ENCODE peak calls at places on chromosomes 7 and 10, in four cellular contexts. T is PC-9, V is psoas muscle, M is fibroblast of lung. Y is an unnamed sample.
A peak's percentile ranks its signal among the peaks of the same experiment; 100 is the strongest.

GRCh38 chr7:12771378-12771877 is 84.0 kb downstream of the ARL4A start:
- DNase-seq in T (no peak), V (no peak), M (peak; percentile 91), Y (no peak)

GRCh38 chr10:48516878-48517277 is 88.0 kb downstream of the ARHGAP22 start:
- DNase-seq in T (no peak), V (no peak), M (no peak), Y (no peak)

GRCh38 chr7:28350610-28351009 is 61.7 kb upstream of the CREB5 start:
- DNase-seq in T (no peak), V (no peak), M (no peak), Y (no peak)

GRCh38 chr7:1607686-1608085 is 37.9 kb upstream of the PSMG3 start:
- DNase-seq in T (no peak), V (no peak), M (no peak), Y (peak; percentile 86)

GRCh38 chr7:37410305-37411209 is 38.1 kb downstream of the ELMO1 start:
- DNase-seq in T (no peak), V (no peak), M (no peak), Y (no peak)

GRCh38 chr10:104678658-104679057 is 37.6 kb downstream of the SORCS3 start:
- DNase-seq in T (no peak), V (no peak), M (no peak), Y (no peak)

GRCh38 chr7:143882020-143882610 is 19.9 kb downstream of the TCAF1 start:
- DNase-seq in T (no peak), V (peak; percentile 74), M (peak; percentile 68), Y (peak; percentile 61)

GRCh38 chr10:30058570-30059132 is 735 bp downstream of the JCAD start:
- DNase-seq in T (no peak), V (peak; percentile 21), M (no peak), Y (peak; percentile 79)

GRCh38 chr7:132162745-132163144 is 413.5 kb downstream of the PLXNA4 start:
- DNase-seq in T (no peak), V (no peak), M (no peak), Y (peak; percentile 83)

GRCh38 chr10:8047452-8048280 is 6.8 kb upstream of the GATA3 start:
- DNase-seq in T (no peak), V (no peak), M (no peak), Y (peak; percentile 82)

GRCh38 chr7:16083931-16084330 is 337.4 kb downstream of the CRPPA start:
- DNase-seq in T (no peak), V (no peak), M (peak; percentile 49), Y (no peak)

GRCh38 chr7:90532231-90532929 is 62.9 kb downstream of the PTTG1IP2 start:
- DNase-seq in T (no peak), V (no peak), M (no peak), Y (no peak)

GRCh38 chr7:101624246-101625000 is 4.7 kb downstream of the MYL10 start:
- DNase-seq in T (no peak), V (no peak), M (no peak), Y (peak; percentile 88)

GRCh38 chr10:73593812-73594211 is 2.7 kb upstream of the USP54 start:
- DNase-seq in T (no peak), V (no peak), M (no peak), Y (no peak)

GRCh38 chr7:44291066-44291732 is 34.2 kb downstream of the CAMK2B start:
- DNase-seq in T (no peak), V (no peak), M (peak; percentile 64), Y (peak; percentile 32)

GRCh38 chr7:36749282-36749960 is 25.1 kb upstream of the AOAH start:
- DNase-seq in T (no peak), V (no peak), M (peak; percentile 87), Y (no peak)

GRCh38 chr7:105875505-105875904 is 894 bp downstream of the ATXN7L1 start:
- DNase-seq in T (no peak), V (no peak), M (no peak), Y (no peak)

GRCh38 chr10:78416031-78416800 is 382.6 kb downstream of the RPS24 start:
- DNase-seq in T (no peak), V (no peak), M (peak; percentile 66), Y (no peak)

GRCh38 chr10:123588386-123588914 is 77.7 kb upstream of the GPR26 start:
- DNase-seq in T (no peak), V (no peak), M (no peak), Y (no peak)

DNA sequence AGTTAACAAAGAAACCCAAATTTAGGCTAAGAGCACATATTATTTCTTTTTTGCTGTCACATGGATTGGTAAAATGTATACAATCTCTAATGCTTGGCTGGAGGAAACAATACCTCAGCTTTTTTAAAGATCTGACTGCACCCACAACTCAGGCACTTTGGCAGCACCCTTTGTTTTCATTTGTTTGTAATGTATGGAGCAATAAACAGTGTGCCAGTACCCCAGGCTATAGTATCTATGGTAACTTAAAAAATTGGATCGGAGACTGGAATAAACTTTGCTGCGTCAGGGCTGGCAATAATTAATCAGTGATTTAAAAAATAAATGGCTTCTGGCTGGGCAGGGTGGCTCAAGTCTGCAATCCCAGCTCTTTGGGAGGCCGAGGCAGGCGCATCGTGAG is 27.2 kb downstream of the POLR1F start:
- DNase-seq in T (no peak), V (no peak), M (no peak), Y (no peak)
- H3K4me3 ChIP-seq in T (no peak overlapping the region), V (no peak overlapping the region), M (no peak overlapping the region), Y (no peak overlapping the region)

GRCh38 chr10:68566955-68567354 is 6.8 kb downstream of the TET1 start:
- DNase-seq in T (no peak), V (no peak), M (no peak), Y (no peak)

GRCh38 chr10:68562666-68563522 is 2.8 kb downstream of the TET1 start:
- DNase-seq in T (no peak), V (no peak), M (peak; percentile 67), Y (peak; percentile 77)

GRCh38 chr10:68561804-68562649 is 1.9 kb downstream of the TET1 start:
- DNase-seq in T (no peak), V (no peak), M (peak; percentile 36), Y (peak; percentile 79)

GRCh38 chr10:68564712-68565111 is 4.6 kb downstream of the TET1 start:
- DNase-seq in T (no peak), V (no peak), M (no peak), Y (no peak)

DNA sequence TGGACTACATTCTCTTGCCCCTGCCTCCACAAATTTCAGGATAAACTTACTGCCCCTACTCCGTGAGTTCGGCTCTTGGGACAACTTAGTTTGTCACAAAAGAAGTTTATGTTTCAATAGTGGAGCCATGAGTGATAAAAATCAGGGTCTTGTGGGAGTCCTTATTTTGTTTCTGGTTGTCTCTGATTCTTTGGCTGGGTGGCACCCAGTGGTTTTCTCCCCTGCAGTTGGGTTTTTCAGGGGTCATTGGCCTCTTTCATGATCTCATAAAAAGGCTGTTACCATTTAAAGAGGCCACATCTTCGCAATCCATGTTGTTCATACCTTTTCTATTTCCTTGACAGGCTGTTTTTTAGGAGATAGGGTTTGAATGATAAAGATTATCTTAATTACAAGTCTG is 5.5 kb downstream of the TET1 start:
- DNase-seq in T (no peak), V (no peak), M (no peak), Y (no peak)
- H3K27me3 ChIP-seq in T (peaks cover 11% of the 10 kb centered on the region), V (no peaks in the 10 kb centered on the region), M (no peaks in the 10 kb centered on the region), Y (no peaks in the 10 kb centered on the region)

GRCh38 chr7:139857791-139858190 is 28.7 kb downstream of the TBXAS1 start:
- DNase-seq in T (no peak), V (no peak), M (no peak), Y (no peak)
- H3K4me3 ChIP-seq in T (no peak overlapping the region), V (no peak overlapping the region), M (no peak overlapping the region), Y (no peak overlapping the region)

DNA sequence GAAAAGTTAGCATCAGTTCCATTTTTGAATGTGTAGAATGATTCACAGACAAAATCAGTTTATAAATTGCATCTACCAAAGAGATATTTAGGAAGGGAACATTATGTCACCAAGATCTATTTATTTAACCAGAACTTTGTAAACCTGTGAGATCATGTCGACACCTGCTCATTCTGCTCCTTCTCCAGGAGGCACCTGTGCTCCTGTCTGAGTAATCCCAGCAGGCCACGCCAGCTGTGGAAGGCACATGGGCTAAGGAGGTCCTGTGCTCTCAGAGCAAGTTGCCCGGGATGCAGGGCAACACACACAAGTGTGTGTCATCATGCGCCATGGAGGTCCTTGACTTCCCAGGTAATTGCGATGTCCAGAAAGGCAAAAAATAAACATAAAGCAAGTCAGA is 45.5 kb upstream of the ADARB2 start:
- DNase-seq in T (no peak), V (no peak), M (no peak), Y (no peak)
- H3K27me3 ChIP-seq in T (peaks cover 21% of the 10 kb centered on the region), V (no peaks in the 10 kb centered on the region), M (no peaks in the 10 kb centered on the region), Y (no peaks in the 10 kb centered on the region)

DNA sequence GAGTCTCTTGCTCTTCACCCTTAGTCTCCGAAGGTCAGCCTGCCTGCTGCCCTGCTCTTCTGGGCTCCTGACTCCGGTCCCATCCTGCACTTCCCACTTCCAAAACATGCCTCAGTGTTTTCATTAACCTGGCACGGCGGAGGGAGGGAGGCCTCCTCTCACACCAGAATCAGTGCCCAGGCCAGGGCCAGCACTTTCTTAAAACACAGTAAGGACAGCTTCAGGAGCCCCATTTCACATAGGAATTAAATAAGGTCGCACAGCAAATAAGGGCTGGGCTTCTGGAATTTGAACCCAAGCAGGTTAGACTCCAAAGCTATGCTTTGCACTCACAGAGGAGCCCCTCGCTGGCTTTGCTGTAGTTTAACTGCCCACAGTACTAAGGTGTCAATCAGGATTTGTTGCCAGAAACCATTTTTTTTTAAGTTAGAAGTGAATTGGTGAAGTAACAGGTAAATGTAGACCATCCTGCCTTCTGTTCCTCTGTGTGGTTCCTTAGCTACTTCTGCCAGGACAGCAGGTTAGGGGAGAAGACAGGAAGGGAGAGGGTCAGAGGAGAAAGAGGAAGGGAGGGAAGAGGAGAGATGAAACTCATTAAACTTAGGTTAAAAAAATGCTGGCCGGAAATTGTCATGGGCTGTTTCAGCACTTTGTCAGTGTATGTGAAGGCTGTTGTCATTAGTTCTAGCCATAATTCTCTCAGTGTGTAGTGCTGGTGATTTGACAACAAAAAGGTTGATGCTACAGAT is 1.1 kb downstream of the RASSF4 start:
- DNase-seq in T (no peak), V (no peak), M (no peak), Y (peak; percentile 18)
- H3K4me3 ChIP-seq in T (no peak overlapping the region), V (peak overlapping the region; percentile 93), M (no peak overlapping the region), Y (no peak overlapping the region)

DNA sequence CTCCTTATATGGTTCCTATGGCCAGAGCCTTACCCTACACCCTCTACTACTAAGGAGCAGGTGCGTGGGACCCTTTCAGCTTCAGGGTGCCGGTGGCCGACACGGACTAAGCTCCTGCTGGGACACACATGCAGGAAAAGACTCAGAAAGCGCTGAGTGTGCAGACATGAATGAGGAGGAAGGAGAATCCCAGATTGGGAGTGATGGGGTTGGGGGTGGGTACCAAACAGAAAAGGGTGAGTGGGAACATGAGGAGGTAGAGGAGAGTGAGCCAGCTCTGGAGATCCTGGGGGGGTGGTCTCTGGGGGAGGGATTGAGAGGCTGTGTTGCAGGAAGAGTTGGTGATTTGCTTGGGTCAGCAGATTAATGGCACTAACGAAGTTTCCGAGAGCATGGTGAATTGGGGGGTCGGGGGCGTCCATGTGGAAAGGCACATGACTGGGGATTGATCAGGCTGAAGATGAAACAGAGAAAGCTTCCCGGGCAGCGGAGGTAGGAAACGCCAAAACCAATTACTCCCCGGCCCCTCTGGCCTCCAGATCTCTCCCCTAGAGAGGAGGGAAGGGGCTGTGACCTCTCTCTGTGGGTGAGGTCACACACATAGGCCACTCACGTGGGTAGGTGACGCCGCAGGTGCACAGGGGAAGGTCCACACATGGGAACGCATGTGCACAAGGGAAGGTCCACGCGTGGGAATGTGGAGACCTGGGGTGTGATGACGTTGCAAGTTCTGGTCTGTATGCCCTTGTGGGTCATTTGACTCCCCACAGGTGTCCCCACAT is 37.9 kb upstream of the SLF2 start:
- DNase-seq in T (no peak), V (no peak), M (no peak), Y (no peak)
- H3K27me3 ChIP-seq in T (peaks cover 15% of the 10 kb centered on the region), V (no peaks in the 10 kb centered on the region), M (peaks cover 3% of the 10 kb centered on the region), Y (peaks cover 2% of the 10 kb centered on the region)

DNA sequence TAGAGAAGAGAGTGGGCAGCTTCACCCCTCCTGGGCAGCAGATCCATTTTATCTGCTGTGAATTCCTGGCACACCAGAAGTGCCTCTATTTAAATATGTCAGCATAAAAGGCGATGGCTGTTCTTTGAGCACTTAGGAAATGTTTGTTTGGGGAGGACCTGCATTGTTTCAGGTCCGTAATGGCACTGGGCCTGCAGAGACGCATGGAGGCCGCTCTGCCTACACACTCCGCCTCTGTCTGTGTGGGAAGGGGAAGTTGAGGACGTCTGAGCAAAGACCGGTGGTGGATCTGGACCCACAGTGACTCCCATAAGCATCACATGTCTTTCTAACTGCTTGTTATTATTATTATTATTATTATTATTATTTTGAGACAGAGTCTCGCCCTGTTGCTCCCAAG is 253.2 kb downstream of the CAMK1D start:
- DNase-seq in T (no peak), V (no peak), M (no peak), Y (no peak)
- H3K4me3 ChIP-seq in T (no peak overlapping the region), V (no peak overlapping the region), M (no peak overlapping the region), Y (no peak overlapping the region)

Y was measured in H7.